ENCODE peak calls at places on chromosomes 3 and 15, in six cellular contexts. One of them, this sample, is unnamed.

GRCh38 chr3:114052216-114052615 is 4.1 kb downstream of the CCDC191 start:
- DNase-seq in epithelial cell of esophagus: peak; percentile 7
- DNase-seq in left lung: no peak
- DNase-seq in thoracic aorta: no peak
- DNase-seq in heart left ventricle: no peak
- DNase-seq in upper lobe of right lung: no peak
- DNase-seq in this sample: no peak

GRCh38 chr15:82985688-82986441 is at the start of gene RAMAC:
- DNase-seq in thoracic aorta: peak; percentile 89
- DNase-seq in left lung: peak; percentile 95
- DNase-seq in epithelial cell of esophagus: peak; percentile 97
- DNase-seq in heart left ventricle: peak; percentile 93
- DNase-seq in upper lobe of right lung: peak; percentile 95
- DNase-seq in this sample: peak; percentile 98

GRCh38 chr3:157746391-157746790 is 243.2 kb upstream of the VEPH1 start:
- DNase-seq in upper lobe of right lung: no peak
- DNase-seq in left lung: no peak
- DNase-seq in thoracic aorta: no peak
- DNase-seq in epithelial cell of esophagus: peak; percentile 1
- DNase-seq in heart left ventricle: no peak
- DNase-seq in this sample: no peak

GRCh38 chr15:53869044-53869805 is 109.0 kb upstream of the UNC13C start:
- DNase-seq in heart left ventricle: no peak
- DNase-seq in epithelial cell of esophagus: peak; percentile 22
- DNase-seq in upper lobe of right lung: no peak
- DNase-seq in thoracic aorta: no peak
- DNase-seq in left lung: no peak
- DNase-seq in this sample: no peak

GRCh38 chr3:31250116-31250813 is 282.5 kb upstream of the STT3B start:
- DNase-seq in epithelial cell of esophagus: peak; percentile 70
- DNase-seq in thoracic aorta: no peak
- DNase-seq in upper lobe of right lung: no peak
- DNase-seq in left lung: no peak
- DNase-seq in heart left ventricle: no peak
- DNase-seq in this sample: no peak

GRCh38 chr3:42292009-42292408 is 26.0 kb upstream of the CCK start:
- DNase-seq in upper lobe of right lung: no peak
- DNase-seq in left lung: no peak
- DNase-seq in epithelial cell of esophagus: no peak
- DNase-seq in heart left ventricle: no peak
- DNase-seq in thoracic aorta: no peak
- DNase-seq in this sample: no peak

GRCh38 chr15:67945951-67946700 is 106.3 kb upstream of the RNU6-1 start:
- DNase-seq in epithelial cell of esophagus: peak; percentile 64
- DNase-seq in upper lobe of right lung: no peak
- DNase-seq in thoracic aorta: no peak
- DNase-seq in left lung: no peak
- DNase-seq in heart left ventricle: no peak
- DNase-seq in this sample: no peak

GRCh38 chr3:99895706-99896441 is 78.2 kb downstream of the CMSS1 start:
- DNase-seq in left lung: no peak
- DNase-seq in heart left ventricle: no peak
- DNase-seq in thoracic aorta: no peak
- DNase-seq in epithelial cell of esophagus: peak; percentile 87
- DNase-seq in upper lobe of right lung: no peak
- DNase-seq in this sample: peak; percentile 10

GRCh38 chr15:100898661-100899462 is 19.2 kb downstream of the ALDH1A3 start:
- DNase-seq in upper lobe of right lung: no peak
- DNase-seq in heart left ventricle: no peak
- DNase-seq in left lung: no peak
- DNase-seq in thoracic aorta: no peak
- DNase-seq in epithelial cell of esophagus: no peak
- DNase-seq in this sample: no peak

GRCh38 chr15:20341901-20342605 is 199.5 kb downstream of the GOLGA6L6 start:
- DNase-seq in heart left ventricle: peak; percentile 98
- DNase-seq in left lung: no peak
- DNase-seq in upper lobe of right lung: peak; percentile 89
- DNase-seq in thoracic aorta: no peak
- DNase-seq in epithelial cell of esophagus: peak; percentile 41
- DNase-seq in this sample: peak; percentile 60

GRCh38 chr3:127816783-127817182 is 5.5 kb downstream of the MGLL start:
- DNase-seq in thoracic aorta: no peak
- DNase-seq in left lung: no peak
- DNase-seq in epithelial cell of esophagus: peak; percentile 41
- DNase-seq in heart left ventricle: no peak
- DNase-seq in upper lobe of right lung: no peak
- DNase-seq in this sample: no peak

GRCh38 chr15:79593119-79593869 is 161.2 kb downstream of the MINAR1 start:
- DNase-seq in left lung: no peak
- DNase-seq in epithelial cell of esophagus: peak; percentile 13
- DNase-seq in upper lobe of right lung: no peak
- DNase-seq in heart left ventricle: no peak
- DNase-seq in thoracic aorta: no peak
- DNase-seq in this sample: no peak

GRCh38 chr15:64067564-64068030 is 21.3 kb upstream of the DAPK2 start:
- DNase-seq in left lung: peak; percentile 55
- DNase-seq in thoracic aorta: no peak
- DNase-seq in upper lobe of right lung: no peak
- DNase-seq in epithelial cell of esophagus: peak; percentile 53
- DNase-seq in heart left ventricle: no peak
- DNase-seq in this sample: peak; percentile 84

GRCh38 chr3:118412503-118412902 is 622.1 kb downstream of the IGSF11 start:
- DNase-seq in thoracic aorta: no peak
- DNase-seq in left lung: no peak
- DNase-seq in heart left ventricle: no peak
- DNase-seq in upper lobe of right lung: no peak
- DNase-seq in epithelial cell of esophagus: peak; percentile 5
- DNase-seq in this sample: no peak

GRCh38 chr15:69193948-69194827 is 33.8 kb downstream of the GLCE start:
- DNase-seq in heart left ventricle: no peak
- DNase-seq in epithelial cell of esophagus: peak; percentile 4
- DNase-seq in upper lobe of right lung: no peak
- DNase-seq in left lung: no peak
- DNase-seq in thoracic aorta: no peak
- DNase-seq in this sample: no peak

GRCh38 chr3:155370198-155370597 is 76.7 kb upstream of the STRIT1 start:
- DNase-seq in left lung: no peak
- DNase-seq in upper lobe of right lung: no peak
- DNase-seq in thoracic aorta: no peak
- DNase-seq in heart left ventricle: no peak
- DNase-seq in epithelial cell of esophagus: no peak
- DNase-seq in this sample: no peak

GRCh38 chr3:160697628-160698382 is 20.8 kb downstream of the ARL14 start:
- DNase-seq in upper lobe of right lung: no peak
- DNase-seq in heart left ventricle: no peak
- DNase-seq in epithelial cell of esophagus: no peak
- DNase-seq in thoracic aorta: no peak
- DNase-seq in left lung: no peak
- DNase-seq in this sample: no peak

GRCh38 chr15:40080847-40081246 is 27.8 kb downstream of the BMF start:
- DNase-seq in upper lobe of right lung: no peak
- DNase-seq in left lung: no peak
- DNase-seq in thoracic aorta: no peak
- DNase-seq in epithelial cell of esophagus: no peak
- DNase-seq in heart left ventricle: no peak
- DNase-seq in this sample: peak; percentile 8

GRCh38 chr3:132867526-132867925 is 145.3 kb upstream of the NPHP3 start:
- DNase-seq in left lung: no peak
- DNase-seq in heart left ventricle: no peak
- DNase-seq in epithelial cell of esophagus: no peak
- DNase-seq in thoracic aorta: no peak
- DNase-seq in upper lobe of right lung: no peak
- DNase-seq in this sample: no peak

GRCh38 chr3:66409771-66410355 is 91.0 kb downstream of the LRIG1 start:
- DNase-seq in upper lobe of right lung: no peak
- DNase-seq in epithelial cell of esophagus: no peak
- DNase-seq in heart left ventricle: no peak
- DNase-seq in thoracic aorta: no peak
- DNase-seq in left lung: no peak
- DNase-seq in this sample: no peak

GRCh38 chr3:190222360-190222759 is 99.9 kb downstream of the CLDN1 start:
- DNase-seq in upper lobe of right lung: no peak
- DNase-seq in epithelial cell of esophagus: no peak
- DNase-seq in thoracic aorta: no peak
- DNase-seq in left lung: no peak
- DNase-seq in heart left ventricle: no peak
- DNase-seq in this sample: no peak

GRCh38 chr3:190222916-190223315 is 99.3 kb downstream of the CLDN1 start:
- DNase-seq in upper lobe of right lung: no peak
- DNase-seq in thoracic aorta: no peak
- DNase-seq in epithelial cell of esophagus: no peak
- DNase-seq in heart left ventricle: no peak
- DNase-seq in left lung: no peak
- DNase-seq in this sample: no peak

GRCh38 chr3:190227064-190227463 is 95.2 kb downstream of the CLDN1 start:
- DNase-seq in left lung: no peak
- DNase-seq in upper lobe of right lung: no peak
- DNase-seq in heart left ventricle: no peak
- DNase-seq in thoracic aorta: no peak
- DNase-seq in epithelial cell of esophagus: no peak
- DNase-seq in this sample: no peak

GRCh38 chr3:190224466-190225185 is 97.6 kb downstream of the CLDN1 start:
- DNase-seq in epithelial cell of esophagus: no peak
- DNase-seq in heart left ventricle: no peak
- DNase-seq in left lung: no peak
- DNase-seq in upper lobe of right lung: no peak
- DNase-seq in thoracic aorta: no peak
- DNase-seq in this sample: no peak

GRCh38 chr3:190225186-190225692 is 97.0 kb downstream of the CLDN1 start:
- DNase-seq in upper lobe of right lung: no peak
- DNase-seq in heart left ventricle: no peak
- DNase-seq in thoracic aorta: no peak
- DNase-seq in epithelial cell of esophagus: peak; percentile 64
- DNase-seq in left lung: no peak
- DNase-seq in this sample: no peak
- TF ChIP-seq CTCF in upper lobe of right lung: peak; percentile 50
- TF ChIP-seq CTCF in heart left ventricle: peak; percentile 6
- TF ChIP-seq CTCF in thoracic aorta: peak; percentile 22
- TF ChIP-seq CTCF in epithelial cell of esophagus: peak; percentile 54
- TF ChIP-seq CTCF in left lung: peak; percentile 23
- TF ChIP-seq CTCF in this sample: peak; percentile 62

DNA sequence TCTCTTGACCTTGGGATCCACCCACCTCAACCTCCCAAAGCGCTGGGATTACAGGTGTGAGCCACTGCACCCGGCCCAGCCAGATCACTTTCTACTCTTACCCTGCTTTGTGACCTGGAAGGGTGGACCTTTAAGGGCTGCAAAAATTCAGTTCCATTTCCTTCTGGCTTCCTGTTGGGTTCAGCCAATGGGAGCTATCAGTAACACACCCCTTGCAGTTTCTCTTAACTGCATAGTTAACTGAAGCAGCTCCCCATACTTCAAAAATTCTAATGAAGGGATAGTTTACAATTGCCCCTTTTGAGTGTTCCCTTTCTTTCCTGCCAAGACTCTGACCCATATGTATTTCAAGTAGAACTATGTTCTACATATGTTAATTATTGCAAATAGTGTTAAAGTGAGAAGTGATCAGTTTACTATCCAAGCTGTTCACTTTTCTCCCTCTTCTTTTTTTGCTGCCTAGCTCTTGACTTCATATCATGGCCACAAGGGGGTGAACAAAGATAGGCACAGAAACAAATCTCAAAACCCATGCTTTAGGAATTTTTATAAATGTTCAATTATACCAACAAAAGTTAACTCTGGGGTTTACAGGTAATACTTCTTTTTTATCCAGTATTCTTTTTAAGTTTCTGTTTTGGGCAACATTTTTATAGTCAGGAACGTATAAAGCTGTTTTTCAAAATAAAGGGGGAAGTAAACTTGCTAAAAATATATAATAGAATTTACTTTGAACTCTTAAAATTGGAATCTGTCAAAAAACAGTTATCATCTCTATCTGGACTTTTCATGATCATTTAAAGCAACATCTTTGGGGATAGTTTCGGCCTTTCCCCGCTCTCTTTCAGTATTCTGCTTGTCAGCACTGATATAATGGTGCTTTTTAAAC is 8.1 kb downstream of the PGBD4 start:
- DNase-seq in left lung: no peak
- DNase-seq in thoracic aorta: no peak
- DNase-seq in epithelial cell of esophagus: peak; percentile 56
- DNase-seq in upper lobe of right lung: no peak
- DNase-seq in heart left ventricle: no peak
- DNase-seq in this sample: no peak
- TF ChIP-seq CTCF in left lung: peak; percentile 31
- TF ChIP-seq CTCF in thoracic aorta: peak; percentile 37
- TF ChIP-seq CTCF in epithelial cell of esophagus: peak; percentile 76
- TF ChIP-seq CTCF in upper lobe of right lung: peak; percentile 48
- TF ChIP-seq CTCF in heart left ventricle: no peak
- TF ChIP-seq CTCF in this sample: peak; percentile 59

DNA sequence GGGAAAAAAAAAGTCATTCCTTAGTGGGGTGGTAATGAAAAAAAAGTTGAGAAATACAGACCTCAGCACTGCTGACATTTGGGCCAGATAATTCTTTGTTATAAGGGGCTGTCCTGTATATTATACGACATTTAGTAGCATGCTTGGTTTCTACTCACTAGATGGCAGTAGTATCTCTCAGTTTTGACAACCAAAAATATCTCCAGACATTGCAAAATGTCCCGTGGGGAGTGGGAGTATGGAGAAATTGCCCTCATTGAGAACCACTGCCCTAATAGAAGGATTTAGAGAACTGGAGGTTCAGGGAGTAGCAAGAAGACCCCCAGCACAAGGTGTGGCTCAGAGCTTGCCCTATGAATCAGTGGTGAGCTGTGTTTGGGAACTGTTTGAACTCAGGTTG is 28.6 kb upstream of the TEX264 start:
- DNase-seq in upper lobe of right lung: no peak
- DNase-seq in thoracic aorta: no peak
- DNase-seq in epithelial cell of esophagus: no peak
- DNase-seq in left lung: no peak
- DNase-seq in heart left ventricle: no peak
- DNase-seq in this sample: no peak
- TF ChIP-seq CTCF in upper lobe of right lung: peak; percentile 24
- TF ChIP-seq CTCF in thoracic aorta: no peak
- TF ChIP-seq CTCF in epithelial cell of esophagus: peak; percentile 34
- TF ChIP-seq CTCF in left lung: no peak
- TF ChIP-seq CTCF in heart left ventricle: no peak
- TF ChIP-seq CTCF in this sample: peak; percentile 8

GRCh38 chr3:59527493-59527892 is 477.7 kb upstream of the CFAP20DC start:
- DNase-seq in heart left ventricle: no peak
- DNase-seq in thoracic aorta: no peak
- DNase-seq in upper lobe of right lung: no peak
- DNase-seq in left lung: no peak
- DNase-seq in epithelial cell of esophagus: no peak
- DNase-seq in this sample: no peak

GRCh38 chr3:59522550-59522949 is 472.7 kb upstream of the CFAP20DC start:
- DNase-seq in upper lobe of right lung: no peak
- DNase-seq in left lung: no peak
- DNase-seq in heart left ventricle: no peak
- DNase-seq in thoracic aorta: no peak
- DNase-seq in epithelial cell of esophagus: no peak
- DNase-seq in this sample: no peak

DNA sequence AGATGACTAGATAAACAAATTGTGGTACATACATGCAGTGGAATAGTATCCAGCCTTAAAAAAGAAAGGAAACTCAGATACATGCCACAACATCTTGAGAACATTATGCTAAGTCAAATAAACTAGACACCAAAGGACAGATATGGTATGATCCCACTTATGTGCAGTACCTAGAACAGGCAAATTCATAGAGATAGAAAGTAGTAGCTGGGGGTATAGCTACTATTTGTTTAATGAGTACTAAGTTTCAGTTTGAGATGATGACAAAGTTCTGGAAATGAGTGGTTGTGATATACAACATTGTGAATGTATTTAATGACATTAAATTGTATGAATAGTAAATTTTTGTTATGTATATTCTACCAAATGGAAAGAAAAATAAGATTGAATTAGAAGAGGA is 477.2 kb upstream of the CFAP20DC start:
- DNase-seq in left lung: no peak
- DNase-seq in upper lobe of right lung: no peak
- DNase-seq in thoracic aorta: no peak
- DNase-seq in epithelial cell of esophagus: no peak
- DNase-seq in heart left ventricle: no peak
- DNase-seq in this sample: no peak
- TF ChIP-seq CTCF in left lung: no peak
- TF ChIP-seq CTCF in upper lobe of right lung: no peak
- TF ChIP-seq CTCF in thoracic aorta: no peak
- TF ChIP-seq CTCF in epithelial cell of esophagus: no peak
- TF ChIP-seq CTCF in heart left ventricle: no peak
- TF ChIP-seq CTCF in this sample: no peak